ENCODE peak calls at places on chromosomes 7 and 10, in seven cellular contexts. One of them, this sample, is unnamed.

GRCh38 chr7:105157278-105157677 is 143.3 kb downstream of the KMT2E start:
- DNase-seq in mammary epithelial cell: no peak
- DNase-seq in hepatocyte: no peak
- DNase-seq in BJ: no peak
- DNase-seq in tibial artery: no peak
- DNase-seq in OCI-LY7: no peak
- DNase-seq in CD8-positive, alpha-beta memory T cell: no peak
- DNase-seq in this sample: no peak

GRCh38 chr7:82185443-82185842 is 258.1 kb downstream of the CACNA2D1 start:
- DNase-seq in tibial artery: no peak
- DNase-seq in BJ: no peak
- DNase-seq in OCI-LY7: no peak
- DNase-seq in hepatocyte: no peak
- DNase-seq in mammary epithelial cell: no peak
- DNase-seq in CD8-positive, alpha-beta memory T cell: no peak
- DNase-seq in this sample: no peak

GRCh38 chr7:17532861-17533404 is 234.5 kb downstream of the AHR start:
- DNase-seq in hepatocyte: no peak
- DNase-seq in BJ: no peak
- DNase-seq in mammary epithelial cell: peak; percentile 96
- DNase-seq in OCI-LY7: no peak
- DNase-seq in tibial artery: no peak
- DNase-seq in CD8-positive, alpha-beta memory T cell: no peak
- DNase-seq in this sample: no peak

GRCh38 chr10:97020452-97021400 is 165.0 kb downstream of the SLIT1 start:
- DNase-seq in hepatocyte: no peak
- DNase-seq in BJ: no peak
- DNase-seq in mammary epithelial cell: no peak
- DNase-seq in tibial artery: peak; percentile 68
- DNase-seq in CD8-positive, alpha-beta memory T cell: no peak
- DNase-seq in OCI-LY7: no peak
- DNase-seq in this sample: peak; percentile 33

GRCh38 chr7:73851410-73852338 is 9.3 kb upstream of the TMEM270 start:
- DNase-seq in BJ: peak; percentile 95
- DNase-seq in CD8-positive, alpha-beta memory T cell: no peak
- DNase-seq in hepatocyte: peak; percentile 80
- DNase-seq in mammary epithelial cell: peak; percentile 100
- DNase-seq in tibial artery: no peak
- DNase-seq in OCI-LY7: no peak
- DNase-seq in this sample: no peak

GRCh38 chr10:48572414-48572813 is 32.5 kb downstream of the ARHGAP22 start:
- DNase-seq in mammary epithelial cell: peak; percentile 35
- DNase-seq in hepatocyte: no peak
- DNase-seq in tibial artery: no peak
- DNase-seq in CD8-positive, alpha-beta memory T cell: no peak
- DNase-seq in BJ: no peak
- DNase-seq in OCI-LY7: no peak
- DNase-seq in this sample: no peak

GRCh38 chr10:91017202-91017601 is 96.3 kb upstream of the ANKRD1 start:
- DNase-seq in OCI-LY7: no peak
- DNase-seq in CD8-positive, alpha-beta memory T cell: no peak
- DNase-seq in BJ: no peak
- DNase-seq in tibial artery: no peak
- DNase-seq in hepatocyte: no peak
- DNase-seq in mammary epithelial cell: no peak
- DNase-seq in this sample: no peak

GRCh38 chr10:77877461-77878344 is 48.9 kb downstream of the DLG5 start:
- DNase-seq in BJ: no peak
- DNase-seq in hepatocyte: peak; percentile 61
- DNase-seq in CD8-positive, alpha-beta memory T cell: peak; percentile 72
- DNase-seq in mammary epithelial cell: peak; percentile 77
- DNase-seq in OCI-LY7: peak; percentile 35
- DNase-seq in tibial artery: no peak
- DNase-seq in this sample: no peak

GRCh38 chr10:101143354-101143648 is 12.2 kb downstream of the TLX1 start:
- DNase-seq in mammary epithelial cell: no peak
- DNase-seq in hepatocyte: no peak
- DNase-seq in CD8-positive, alpha-beta memory T cell: no peak
- DNase-seq in tibial artery: no peak
- DNase-seq in BJ: no peak
- DNase-seq in OCI-LY7: no peak
- DNase-seq in this sample: no peak

GRCh38 chr7:137546671-137547070 is 203.1 kb upstream of the PTN start:
- DNase-seq in CD8-positive, alpha-beta memory T cell: no peak
- DNase-seq in OCI-LY7: no peak
- DNase-seq in tibial artery: no peak
- DNase-seq in hepatocyte: no peak
- DNase-seq in BJ: no peak
- DNase-seq in mammary epithelial cell: peak; percentile 2
- DNase-seq in this sample: no peak

GRCh38 chr7:14055813-14056212 is 66.3 kb upstream of the ETV1 start:
- DNase-seq in hepatocyte: no peak
- DNase-seq in OCI-LY7: no peak
- DNase-seq in BJ: no peak
- DNase-seq in CD8-positive, alpha-beta memory T cell: no peak
- DNase-seq in mammary epithelial cell: no peak
- DNase-seq in tibial artery: no peak
- DNase-seq in this sample: no peak

GRCh38 chr10:1633783-1634182 is 103.5 kb downstream of the ADARB2 start:
- DNase-seq in mammary epithelial cell: no peak
- DNase-seq in BJ: no peak
- DNase-seq in OCI-LY7: no peak
- DNase-seq in CD8-positive, alpha-beta memory T cell: no peak
- DNase-seq in hepatocyte: no peak
- DNase-seq in tibial artery: no peak
- DNase-seq in this sample: no peak

GRCh38 chr7:66754541-66754940 is 14.0 kb downstream of the RABGEF1 start:
- DNase-seq in mammary epithelial cell: no peak
- DNase-seq in CD8-positive, alpha-beta memory T cell: no peak
- DNase-seq in hepatocyte: no peak
- DNase-seq in tibial artery: no peak
- DNase-seq in BJ: no peak
- DNase-seq in OCI-LY7: no peak
- DNase-seq in this sample: no peak

GRCh38 chr10:132368881-132369635 is 27.9 kb upstream of the PWWP2B start:
- DNase-seq in BJ: peak; percentile 70
- DNase-seq in CD8-positive, alpha-beta memory T cell: no peak
- DNase-seq in OCI-LY7: no peak
- DNase-seq in hepatocyte: no peak
- DNase-seq in mammary epithelial cell: no peak
- DNase-seq in tibial artery: peak; percentile 23
- DNase-seq in this sample: no peak

GRCh38 chr10:70053896-70054641 is 1.4 kb downstream of the MACROH2A2 start:
- DNase-seq in OCI-LY7: no peak
- DNase-seq in mammary epithelial cell: peak; percentile 32
- DNase-seq in CD8-positive, alpha-beta memory T cell: no peak
- DNase-seq in tibial artery: no peak
- DNase-seq in hepatocyte: peak; percentile 47
- DNase-seq in BJ: no peak
- DNase-seq in this sample: no peak

GRCh38 chr10:52818019-52818418 is 45.4 kb upstream of the MBL2 start:
- DNase-seq in mammary epithelial cell: peak; percentile 79
- DNase-seq in tibial artery: no peak
- DNase-seq in BJ: no peak
- DNase-seq in CD8-positive, alpha-beta memory T cell: no peak
- DNase-seq in hepatocyte: peak; percentile 79
- DNase-seq in OCI-LY7: peak; percentile 80
- DNase-seq in this sample: no peak

GRCh38 chr10:43252166-43252784 is 14.6 kb downstream of the RASGEF1A start:
- DNase-seq in mammary epithelial cell: no peak
- DNase-seq in BJ: no peak
- DNase-seq in CD8-positive, alpha-beta memory T cell: no peak
- DNase-seq in OCI-LY7: no peak
- DNase-seq in hepatocyte: no peak
- DNase-seq in tibial artery: peak; percentile 49
- DNase-seq in this sample: peak; percentile 4

GRCh38 chr10:61899997-61900828 is 1.3 kb upstream of the ARID5B start:
- DNase-seq in hepatocyte: peak; percentile 66
- DNase-seq in tibial artery: peak; percentile 79
- DNase-seq in OCI-LY7: peak; percentile 92
- DNase-seq in BJ: no peak
- DNase-seq in mammary epithelial cell: peak; percentile 83
- DNase-seq in CD8-positive, alpha-beta memory T cell: peak; percentile 54
- DNase-seq in this sample: peak; percentile 74

DNA sequence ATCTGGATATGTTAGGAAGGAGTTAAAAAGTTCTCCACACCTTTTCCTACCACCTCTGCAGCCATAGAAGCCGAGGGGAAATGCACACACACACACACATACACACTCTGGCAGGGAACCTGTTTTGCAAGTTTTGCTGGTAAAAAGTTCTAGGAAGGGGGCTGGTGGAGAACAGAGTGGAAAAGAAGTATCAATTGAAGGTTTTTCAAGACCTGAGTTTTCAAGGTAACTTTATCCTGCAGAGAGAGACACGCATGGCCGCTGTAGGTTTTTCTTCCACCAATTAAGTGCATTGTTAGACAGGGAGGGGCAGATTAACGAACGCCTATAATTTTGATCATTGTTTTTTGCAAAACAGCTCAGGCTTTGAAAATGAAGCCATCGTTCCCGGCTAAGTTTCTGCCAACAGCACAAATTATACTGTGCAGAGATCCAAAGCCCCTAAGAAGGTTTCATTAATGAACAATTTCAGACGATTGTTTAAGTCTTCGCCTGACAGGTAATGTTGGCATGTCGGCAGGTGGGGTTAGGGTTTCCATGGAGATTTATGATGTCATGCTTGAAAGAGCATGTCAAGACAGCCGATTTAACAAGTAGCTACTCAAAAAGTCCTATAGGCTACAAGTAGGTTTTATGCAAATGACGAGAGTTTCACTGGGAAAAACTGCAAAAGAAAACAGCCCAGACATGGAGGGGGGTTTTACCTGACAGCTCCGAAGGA is 29.7 kb downstream of the KIAA1217 start:
- DNase-seq in tibial artery: no peak
- DNase-seq in BJ: no peak
- DNase-seq in OCI-LY7: no peak
- DNase-seq in mammary epithelial cell: peak; percentile 91
- DNase-seq in hepatocyte: peak; percentile 65
- DNase-seq in CD8-positive, alpha-beta memory T cell: no peak
- DNase-seq in this sample: no peak
- H3K4me3 ChIP-seq in tibial artery: no peak overlapping the region
- H3K4me3 ChIP-seq in BJ: no peak overlapping the region
- H3K4me3 ChIP-seq in OCI-LY7: no peak overlapping the region
- H3K4me3 ChIP-seq in mammary epithelial cell: peak overlapping the region; percentile 53
- H3K4me3 ChIP-seq in hepatocyte: peak overlapping the region; percentile 11
- H3K4me3 ChIP-seq in CD8-positive, alpha-beta memory T cell: no peak overlapping the region
- H3K4me3 ChIP-seq in this sample: no peak overlapping the region

GRCh38 chr7:69418865-69419670 is 179.2 kb upstream of the AUTS2 start:
- DNase-seq in CD8-positive, alpha-beta memory T cell: no peak
- DNase-seq in hepatocyte: no peak
- DNase-seq in tibial artery: no peak
- DNase-seq in BJ: no peak
- DNase-seq in mammary epithelial cell: no peak
- DNase-seq in OCI-LY7: no peak
- DNase-seq in this sample: no peak
- H3K4me3 ChIP-seq in CD8-positive, alpha-beta memory T cell: no peak overlapping the region
- H3K4me3 ChIP-seq in hepatocyte: no peak overlapping the region
- H3K4me3 ChIP-seq in tibial artery: no peak overlapping the region
- H3K4me3 ChIP-seq in BJ: no peak overlapping the region
- H3K4me3 ChIP-seq in mammary epithelial cell: no peak overlapping the region
- H3K4me3 ChIP-seq in OCI-LY7: no peak overlapping the region
- H3K4me3 ChIP-seq in this sample: no peak overlapping the region

DNA sequence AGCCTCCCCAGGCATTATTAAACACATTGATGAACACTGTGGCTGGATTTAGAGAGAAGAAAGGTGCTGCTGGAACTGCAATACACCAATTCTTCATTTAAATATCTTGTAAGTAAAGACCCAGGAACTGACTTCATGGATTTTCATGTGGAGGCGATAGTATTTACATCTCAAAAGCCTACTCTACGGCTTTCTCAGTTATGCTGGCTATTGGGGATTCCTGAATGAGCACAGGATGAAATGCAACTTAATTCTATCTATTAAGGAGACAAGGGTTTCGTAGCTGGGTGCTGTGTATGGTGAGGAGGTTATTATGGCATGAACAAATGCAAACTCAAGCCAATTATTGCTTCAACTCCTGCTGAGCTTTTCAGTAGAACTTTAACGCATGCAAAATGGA is 251.2 kb downstream of the SORCS1 start:
- DNase-seq in CD8-positive, alpha-beta memory T cell: no peak
- DNase-seq in mammary epithelial cell: no peak
- DNase-seq in BJ: no peak
- DNase-seq in hepatocyte: no peak
- DNase-seq in OCI-LY7: no peak
- DNase-seq in tibial artery: no peak
- DNase-seq in this sample: no peak
- H3K4me3 ChIP-seq in CD8-positive, alpha-beta memory T cell: no peak overlapping the region
- H3K4me3 ChIP-seq in mammary epithelial cell: no peak overlapping the region
- H3K4me3 ChIP-seq in BJ: no peak overlapping the region
- H3K4me3 ChIP-seq in hepatocyte: no peak overlapping the region
- H3K4me3 ChIP-seq in OCI-LY7: no peak overlapping the region
- H3K4me3 ChIP-seq in tibial artery: no peak overlapping the region
- H3K4me3 ChIP-seq in this sample: no peak overlapping the region

GRCh38 chr7:94052398-94053180 is 48.4 kb upstream of the BET1 start:
- DNase-seq in mammary epithelial cell: no peak
- DNase-seq in hepatocyte: no peak
- DNase-seq in OCI-LY7: peak; percentile 93
- DNase-seq in CD8-positive, alpha-beta memory T cell: no peak
- DNase-seq in tibial artery: no peak
- DNase-seq in BJ: no peak
- DNase-seq in this sample: no peak
- H3K4me3 ChIP-seq in mammary epithelial cell: no peak overlapping the region
- H3K4me3 ChIP-seq in hepatocyte: no peak overlapping the region
- H3K4me3 ChIP-seq in OCI-LY7: peak overlapping the region; percentile 67
- H3K4me3 ChIP-seq in CD8-positive, alpha-beta memory T cell: no peak overlapping the region
- H3K4me3 ChIP-seq in tibial artery: no peak overlapping the region
- H3K4me3 ChIP-seq in BJ: no peak overlapping the region
- H3K4me3 ChIP-seq in this sample: no peak overlapping the region

GRCh38 chr7:94912085-94912484 is 4.7 kb downstream of the PPP1R9A start:
- DNase-seq in hepatocyte: no peak
- DNase-seq in tibial artery: no peak
- DNase-seq in mammary epithelial cell: no peak
- DNase-seq in CD8-positive, alpha-beta memory T cell: no peak
- DNase-seq in OCI-LY7: no peak
- DNase-seq in BJ: no peak
- DNase-seq in this sample: no peak
- H3K4me3 ChIP-seq in hepatocyte: no peak overlapping the region
- H3K4me3 ChIP-seq in tibial artery: no peak overlapping the region
- H3K4me3 ChIP-seq in mammary epithelial cell: no peak overlapping the region
- H3K4me3 ChIP-seq in CD8-positive, alpha-beta memory T cell: no peak overlapping the region
- H3K4me3 ChIP-seq in OCI-LY7: no peak overlapping the region
- H3K4me3 ChIP-seq in BJ: no peak overlapping the region
- H3K4me3 ChIP-seq in this sample: no peak overlapping the region

This sample was measured in gastrocnemius medialis.